ENCODE peak calls at places on chromosome 3, in four cellular contexts. One of them, this sample, is unnamed.

GRCh38 chr3:65422154-65422553 is 616.6 kb downstream of the MAGI1 start:
- DNase-seq in naive thymus-derived CD4-positive, alpha-beta T cell: no peak
- DNase-seq in CD8-positive, alpha-beta T cell: no peak
- DNase-seq in CD4-positive, CD25-positive, alpha-beta regulatory T cell: no peak
- DNase-seq in this sample: no peak

GRCh38 chr3:89586676-89587075 is 479.3 kb downstream of the EPHA3 start:
- DNase-seq in naive thymus-derived CD4-positive, alpha-beta T cell: no peak
- DNase-seq in CD8-positive, alpha-beta T cell: no peak
- DNase-seq in CD4-positive, CD25-positive, alpha-beta regulatory T cell: no peak
- DNase-seq in this sample: no peak

GRCh38 chr3:17412950-17413530 is 329.4 kb downstream of the TBC1D5 start:
- DNase-seq in naive thymus-derived CD4-positive, alpha-beta T cell: no peak
- DNase-seq in CD8-positive, alpha-beta T cell: peak; percentile 9
- DNase-seq in CD4-positive, CD25-positive, alpha-beta regulatory T cell: peak; percentile 78
- DNase-seq in this sample: no peak

GRCh38 chr3:61331937-61332590 is 80.8 kb upstream of the FHIT start:
- DNase-seq in naive thymus-derived CD4-positive, alpha-beta T cell: no peak
- DNase-seq in CD8-positive, alpha-beta T cell: no peak
- DNase-seq in CD4-positive, CD25-positive, alpha-beta regulatory T cell: no peak
- DNase-seq in this sample: no peak

GRCh38 chr3:168865022-168865551 is 769.4 kb upstream of the GOLIM4 start:
- DNase-seq in naive thymus-derived CD4-positive, alpha-beta T cell: no peak
- DNase-seq in CD8-positive, alpha-beta T cell: no peak
- DNase-seq in CD4-positive, CD25-positive, alpha-beta regulatory T cell: peak; percentile 10
- DNase-seq in this sample: no peak

GRCh38 chr3:194163697-194164096 is 27.7 kb downstream of the HES1 start:
- DNase-seq in naive thymus-derived CD4-positive, alpha-beta T cell: no peak
- DNase-seq in CD8-positive, alpha-beta T cell: no peak
- DNase-seq in CD4-positive, CD25-positive, alpha-beta regulatory T cell: no peak
- DNase-seq in this sample: no peak

GRCh38 chr3:62480056-62480455 is 106.7 kb upstream of the FEZF2 start:
- DNase-seq in naive thymus-derived CD4-positive, alpha-beta T cell: no peak
- DNase-seq in CD8-positive, alpha-beta T cell: no peak
- DNase-seq in CD4-positive, CD25-positive, alpha-beta regulatory T cell: no peak
- DNase-seq in this sample: no peak

GRCh38 chr3:190528721-190529120 is 14.8 kb downstream of the IL1RAP start:
- DNase-seq in naive thymus-derived CD4-positive, alpha-beta T cell: no peak
- DNase-seq in CD8-positive, alpha-beta T cell: no peak
- DNase-seq in CD4-positive, CD25-positive, alpha-beta regulatory T cell: no peak
- DNase-seq in this sample: no peak

GRCh38 chr3:149655826-149656599 is 1.8 kb downstream of the WWTR1 start:
- DNase-seq in naive thymus-derived CD4-positive, alpha-beta T cell: no peak
- DNase-seq in CD8-positive, alpha-beta T cell: no peak
- DNase-seq in CD4-positive, CD25-positive, alpha-beta regulatory T cell: no peak
- DNase-seq in this sample: no peak

GRCh38 chr3:177443469-177443868 is 246.2 kb upstream of the TBL1XR1 start:
- DNase-seq in naive thymus-derived CD4-positive, alpha-beta T cell: no peak
- DNase-seq in CD8-positive, alpha-beta T cell: no peak
- DNase-seq in CD4-positive, CD25-positive, alpha-beta regulatory T cell: no peak
- DNase-seq in this sample: no peak

GRCh38 chr3:58532794-58533220 is 4.2 kb downstream of the ACOX2 start:
- DNase-seq in naive thymus-derived CD4-positive, alpha-beta T cell: peak; percentile 80
- DNase-seq in CD8-positive, alpha-beta T cell: peak; percentile 75
- DNase-seq in CD4-positive, CD25-positive, alpha-beta regulatory T cell: peak; percentile 83
- DNase-seq in this sample: no peak

GRCh38 chr3:94525039-94525438 is 462.2 kb downstream of the NSUN3 start:
- DNase-seq in naive thymus-derived CD4-positive, alpha-beta T cell: no peak
- DNase-seq in CD8-positive, alpha-beta T cell: no peak
- DNase-seq in CD4-positive, CD25-positive, alpha-beta regulatory T cell: no peak
- DNase-seq in this sample: no peak

GRCh38 chr3:104952587-104952986 is 414.1 kb upstream of the ALCAM start:
- DNase-seq in naive thymus-derived CD4-positive, alpha-beta T cell: no peak
- DNase-seq in CD8-positive, alpha-beta T cell: no peak
- DNase-seq in CD4-positive, CD25-positive, alpha-beta regulatory T cell: no peak
- DNase-seq in this sample: no peak

GRCh38 chr3:69102384-69102783 is 17.6 kb downstream of the ARL6IP5 start:
- DNase-seq in naive thymus-derived CD4-positive, alpha-beta T cell: no peak
- DNase-seq in CD8-positive, alpha-beta T cell: no peak
- DNase-seq in CD4-positive, CD25-positive, alpha-beta regulatory T cell: no peak
- DNase-seq in this sample: no peak

GRCh38 chr3:39181408-39182335 is 10.7 kb downstream of the XIRP1 start:
- DNase-seq in naive thymus-derived CD4-positive, alpha-beta T cell: no peak
- DNase-seq in CD8-positive, alpha-beta T cell: no peak
- DNase-seq in CD4-positive, CD25-positive, alpha-beta regulatory T cell: no peak
- DNase-seq in this sample: no peak

GRCh38 chr3:127747751-127748521 is 74.4 kb downstream of the MGLL start:
- DNase-seq in naive thymus-derived CD4-positive, alpha-beta T cell: no peak
- DNase-seq in CD8-positive, alpha-beta T cell: no peak
- DNase-seq in CD4-positive, CD25-positive, alpha-beta regulatory T cell: no peak
- DNase-seq in this sample: no peak

GRCh38 chr3:135051409-135051946 is 256.4 kb downstream of the EPHB1 start:
- DNase-seq in naive thymus-derived CD4-positive, alpha-beta T cell: no peak
- DNase-seq in CD8-positive, alpha-beta T cell: no peak
- DNase-seq in CD4-positive, CD25-positive, alpha-beta regulatory T cell: no peak
- DNase-seq in this sample: no peak

GRCh38 chr3:23620616-23621015 is 185.1 kb upstream of the UBE2E1 start:
- DNase-seq in naive thymus-derived CD4-positive, alpha-beta T cell: no peak
- DNase-seq in CD8-positive, alpha-beta T cell: no peak
- DNase-seq in CD4-positive, CD25-positive, alpha-beta regulatory T cell: no peak
- DNase-seq in this sample: no peak

GRCh38 chr3:4289044-4289443 is 14.1 kb upstream of the SETMAR start:
- DNase-seq in naive thymus-derived CD4-positive, alpha-beta T cell: no peak
- DNase-seq in CD8-positive, alpha-beta T cell: no peak
- DNase-seq in CD4-positive, CD25-positive, alpha-beta regulatory T cell: no peak
- DNase-seq in this sample: no peak

GRCh38 chr3:28624079-28624478 is 275.5 kb upstream of the AZI2 start:
- DNase-seq in naive thymus-derived CD4-positive, alpha-beta T cell: no peak
- DNase-seq in CD8-positive, alpha-beta T cell: no peak
- DNase-seq in CD4-positive, CD25-positive, alpha-beta regulatory T cell: no peak
- DNase-seq in this sample: no peak

GRCh38 chr3:114144909-114145688 is 33.8 kb downstream of the DRD3 start:
- DNase-seq in naive thymus-derived CD4-positive, alpha-beta T cell: no peak
- DNase-seq in CD8-positive, alpha-beta T cell: no peak
- DNase-seq in CD4-positive, CD25-positive, alpha-beta regulatory T cell: peak; percentile 23
- DNase-seq in this sample: no peak

GRCh38 chr3:174202146-174202545 is 657.0 kb upstream of the NAALADL2 start:
- DNase-seq in naive thymus-derived CD4-positive, alpha-beta T cell: no peak
- DNase-seq in CD8-positive, alpha-beta T cell: no peak
- DNase-seq in CD4-positive, CD25-positive, alpha-beta regulatory T cell: no peak
- DNase-seq in this sample: no peak

GRCh38 chr3:46006646-46007045 is 11.0 kb upstream of the FYCO1 start:
- DNase-seq in naive thymus-derived CD4-positive, alpha-beta T cell: no peak
- DNase-seq in CD8-positive, alpha-beta T cell: no peak
- DNase-seq in CD4-positive, CD25-positive, alpha-beta regulatory T cell: no peak
- DNase-seq in this sample: no peak

GRCh38 chr3:178059836-178060235 is 476.4 kb upstream of the KCNMB2 start:
- DNase-seq in naive thymus-derived CD4-positive, alpha-beta T cell: no peak
- DNase-seq in CD8-positive, alpha-beta T cell: no peak
- DNase-seq in CD4-positive, CD25-positive, alpha-beta regulatory T cell: no peak
- DNase-seq in this sample: no peak

GRCh38 chr3:53938645-53939044 is 47.0 kb upstream of the SELENOK start:
- DNase-seq in naive thymus-derived CD4-positive, alpha-beta T cell: no peak
- DNase-seq in CD8-positive, alpha-beta T cell: peak; percentile 20
- DNase-seq in CD4-positive, CD25-positive, alpha-beta regulatory T cell: peak; percentile 42
- DNase-seq in this sample: no peak

GRCh38 chr3:163071684-163072083 is 1575.1 kb downstream of the OTOL1 start:
- DNase-seq in naive thymus-derived CD4-positive, alpha-beta T cell: no peak
- DNase-seq in CD8-positive, alpha-beta T cell: no peak
- DNase-seq in CD4-positive, CD25-positive, alpha-beta regulatory T cell: no peak
- DNase-seq in this sample: no peak

GRCh38 chr3:127970966-127971592 is 56.0 kb downstream of the KBTBD12 start:
- DNase-seq in naive thymus-derived CD4-positive, alpha-beta T cell: no peak
- DNase-seq in CD8-positive, alpha-beta T cell: no peak
- DNase-seq in CD4-positive, CD25-positive, alpha-beta regulatory T cell: peak; percentile 43
- DNase-seq in this sample: no peak

GRCh38 chr3:46690798-46691197 is 2.7 kb downstream of the ALS2CL start:
- DNase-seq in naive thymus-derived CD4-positive, alpha-beta T cell: no peak
- DNase-seq in CD8-positive, alpha-beta T cell: no peak
- DNase-seq in CD4-positive, CD25-positive, alpha-beta regulatory T cell: peak; percentile 40
- DNase-seq in this sample: no peak

GRCh38 chr3:61804782-61805181 is 243.4 kb downstream of the PTPRG start:
- DNase-seq in naive thymus-derived CD4-positive, alpha-beta T cell: no peak
- DNase-seq in CD8-positive, alpha-beta T cell: no peak
- DNase-seq in CD4-positive, CD25-positive, alpha-beta regulatory T cell: no peak
- DNase-seq in this sample: no peak

GRCh38 chr3:108959017-108959416 is 5.3 kb upstream of the GUCA1C start:
- DNase-seq in naive thymus-derived CD4-positive, alpha-beta T cell: no peak
- DNase-seq in CD8-positive, alpha-beta T cell: no peak
- DNase-seq in CD4-positive, CD25-positive, alpha-beta regulatory T cell: no peak
- DNase-seq in this sample: no peak

GRCh38 chr3:108437439-108437838 is 73.0 kb downstream of the MYH15 start:
- DNase-seq in naive thymus-derived CD4-positive, alpha-beta T cell: no peak
- DNase-seq in CD8-positive, alpha-beta T cell: no peak
- DNase-seq in CD4-positive, CD25-positive, alpha-beta regulatory T cell: no peak
- DNase-seq in this sample: no peak

GRCh38 chr3:194801378-194802124 is 115.9 kb downstream of the FAM43A start:
- DNase-seq in naive thymus-derived CD4-positive, alpha-beta T cell: no peak
- DNase-seq in CD8-positive, alpha-beta T cell: no peak
- DNase-seq in CD4-positive, CD25-positive, alpha-beta regulatory T cell: no peak
- DNase-seq in this sample: no peak

GRCh38 chr3:13653631-13654279 is 104.8 kb downstream of the FBLN2 start:
- DNase-seq in naive thymus-derived CD4-positive, alpha-beta T cell: no peak
- DNase-seq in CD8-positive, alpha-beta T cell: no peak
- DNase-seq in CD4-positive, CD25-positive, alpha-beta regulatory T cell: no peak
- DNase-seq in this sample: no peak

GRCh38 chr3:148233403-148233802 is 464.3 kb upstream of the AGTR1 start:
- DNase-seq in naive thymus-derived CD4-positive, alpha-beta T cell: no peak
- DNase-seq in CD8-positive, alpha-beta T cell: no peak
- DNase-seq in CD4-positive, CD25-positive, alpha-beta regulatory T cell: no peak
- DNase-seq in this sample: no peak

GRCh38 chr3:55203006-55203405 is 275.1 kb upstream of the LRTM1 start:
- DNase-seq in naive thymus-derived CD4-positive, alpha-beta T cell: no peak
- DNase-seq in CD8-positive, alpha-beta T cell: no peak
- DNase-seq in CD4-positive, CD25-positive, alpha-beta regulatory T cell: no peak
- DNase-seq in this sample: no peak

GRCh38 chr3:111737712-111738097 is 121.4 kb upstream of the PHLDB2 start:
- DNase-seq in naive thymus-derived CD4-positive, alpha-beta T cell: no peak
- DNase-seq in CD8-positive, alpha-beta T cell: no peak
- DNase-seq in CD4-positive, CD25-positive, alpha-beta regulatory T cell: no peak
- DNase-seq in this sample: no peak

DNA sequence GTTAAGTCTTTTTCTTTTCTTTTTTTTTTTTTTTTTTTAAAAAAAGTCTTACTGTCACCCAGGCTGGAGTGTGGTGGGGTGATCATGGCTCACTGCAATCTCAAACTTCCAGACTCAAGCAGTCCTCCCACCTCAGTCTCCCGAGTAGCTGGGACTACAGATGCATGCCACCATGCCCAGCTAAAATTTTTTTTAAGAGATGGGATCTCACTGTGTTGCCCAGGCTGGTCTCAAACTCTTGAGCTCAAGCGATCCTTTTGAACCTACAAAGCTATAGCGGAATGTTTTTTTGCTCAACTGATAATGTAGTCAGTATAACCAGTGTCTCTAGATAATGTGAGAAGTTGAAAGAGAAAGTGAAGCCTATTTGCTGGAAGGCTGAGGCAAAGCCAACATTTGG is 3.9 kb upstream of the IGF2BP2 start:
- DNase-seq in naive thymus-derived CD4-positive, alpha-beta T cell: no peak
- DNase-seq in CD8-positive, alpha-beta T cell: no peak
- DNase-seq in CD4-positive, CD25-positive, alpha-beta regulatory T cell: no peak
- DNase-seq in this sample: no peak
- H3K27ac ChIP-seq in naive thymus-derived CD4-positive, alpha-beta T cell: no peak overlapping the region
- H3K27ac ChIP-seq in CD8-positive, alpha-beta T cell: no peak overlapping the region
- H3K27ac ChIP-seq in CD4-positive, CD25-positive, alpha-beta regulatory T cell: no peak overlapping the region
- H3K27ac ChIP-seq in this sample: no peak overlapping the region

GRCh38 chr3:71031151-71031550 is 552.4 kb downstream of the FOXP1 start:
- DNase-seq in naive thymus-derived CD4-positive, alpha-beta T cell: no peak
- DNase-seq in CD8-positive, alpha-beta T cell: no peak
- DNase-seq in CD4-positive, CD25-positive, alpha-beta regulatory T cell: no peak
- DNase-seq in this sample: no peak
- H3K27ac ChIP-seq in naive thymus-derived CD4-positive, alpha-beta T cell: peak overlapping the region; percentile 51
- H3K27ac ChIP-seq in CD8-positive, alpha-beta T cell: no peak overlapping the region
- H3K27ac ChIP-seq in CD4-positive, CD25-positive, alpha-beta regulatory T cell: peak overlapping the region; percentile 61
- H3K27ac ChIP-seq in this sample: no peak overlapping the region

DNA sequence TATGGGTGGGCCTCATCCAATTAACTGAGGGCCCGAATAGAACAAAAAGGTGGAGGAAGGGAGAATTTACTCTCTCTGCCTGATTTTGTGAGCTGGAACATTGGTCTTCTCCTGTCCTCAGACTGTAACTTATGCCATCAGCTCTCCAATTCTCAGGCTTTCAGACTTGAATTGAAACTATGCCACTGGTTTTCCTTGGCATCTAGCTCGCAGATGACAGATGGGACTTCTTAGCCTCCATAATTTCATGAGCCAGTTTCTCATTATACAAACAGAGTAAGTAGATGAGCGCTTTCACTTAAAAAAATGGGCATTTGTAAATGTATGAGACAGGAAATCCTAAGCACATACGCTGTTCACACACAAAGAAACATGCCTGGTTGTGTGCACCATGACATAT is 8.7 kb upstream of the PTX3 start:
- DNase-seq in naive thymus-derived CD4-positive, alpha-beta T cell: no peak
- DNase-seq in CD8-positive, alpha-beta T cell: no peak
- DNase-seq in CD4-positive, CD25-positive, alpha-beta regulatory T cell: no peak
- DNase-seq in this sample: no peak
- H3K27ac ChIP-seq in naive thymus-derived CD4-positive, alpha-beta T cell: no peak overlapping the region
- H3K27ac ChIP-seq in CD8-positive, alpha-beta T cell: no peak overlapping the region
- H3K27ac ChIP-seq in CD4-positive, CD25-positive, alpha-beta regulatory T cell: no peak overlapping the region
- H3K27ac ChIP-seq in this sample: no peak overlapping the region

GRCh38 chr3:66487475-66487874 is 13.3 kb downstream of the LRIG1 start:
- DNase-seq in naive thymus-derived CD4-positive, alpha-beta T cell: no peak
- DNase-seq in CD8-positive, alpha-beta T cell: no peak
- DNase-seq in CD4-positive, CD25-positive, alpha-beta regulatory T cell: no peak
- DNase-seq in this sample: no peak

GRCh38 chr3:66489577-66489976 is 11.2 kb downstream of the LRIG1 start:
- DNase-seq in naive thymus-derived CD4-positive, alpha-beta T cell: no peak
- DNase-seq in CD8-positive, alpha-beta T cell: no peak
- DNase-seq in CD4-positive, CD25-positive, alpha-beta regulatory T cell: no peak
- DNase-seq in this sample: no peak

GRCh38 chr3:66490214-66490613 is 10.6 kb downstream of the LRIG1 start:
- DNase-seq in naive thymus-derived CD4-positive, alpha-beta T cell: no peak
- DNase-seq in CD8-positive, alpha-beta T cell: no peak
- DNase-seq in CD4-positive, CD25-positive, alpha-beta regulatory T cell: peak; percentile 87
- DNase-seq in this sample: no peak

GRCh38 chr3:66488492-66488891 is 12.3 kb downstream of the LRIG1 start:
- DNase-seq in naive thymus-derived CD4-positive, alpha-beta T cell: no peak
- DNase-seq in CD8-positive, alpha-beta T cell: no peak
- DNase-seq in CD4-positive, CD25-positive, alpha-beta regulatory T cell: peak; percentile 47
- DNase-seq in this sample: no peak

DNA sequence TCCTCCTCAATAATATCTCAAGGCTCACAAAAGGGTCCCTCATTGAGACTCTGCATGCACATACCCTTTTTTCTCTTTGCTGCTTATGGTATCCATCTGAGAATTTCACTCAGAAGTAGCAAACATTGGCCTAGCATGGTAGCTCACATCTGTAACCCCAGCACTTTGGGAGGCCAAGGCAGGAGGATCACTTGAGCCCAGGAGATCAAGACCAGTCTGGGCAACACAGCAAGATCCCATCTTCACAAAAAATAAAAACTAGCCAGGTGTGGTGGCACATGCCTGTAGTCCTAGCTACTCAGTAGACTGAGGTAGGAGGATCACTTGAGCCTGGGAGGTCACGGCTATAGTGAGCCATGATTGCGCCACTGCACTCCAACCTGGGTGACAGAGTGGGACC is 11.7 kb downstream of the LRIG1 start:
- DNase-seq in naive thymus-derived CD4-positive, alpha-beta T cell: no peak
- DNase-seq in CD8-positive, alpha-beta T cell: no peak
- DNase-seq in CD4-positive, CD25-positive, alpha-beta regulatory T cell: no peak
- DNase-seq in this sample: no peak
- H3K27ac ChIP-seq in naive thymus-derived CD4-positive, alpha-beta T cell: peak overlapping the region; percentile 38
- H3K27ac ChIP-seq in CD8-positive, alpha-beta T cell: no peak overlapping the region
- H3K27ac ChIP-seq in CD4-positive, CD25-positive, alpha-beta regulatory T cell: peak overlapping the region; percentile 70
- H3K27ac ChIP-seq in this sample: no peak overlapping the region

GRCh38 chr3:196670335-196670734 is 30.8 kb downstream of the NRROS start:
- DNase-seq in naive thymus-derived CD4-positive, alpha-beta T cell: no peak
- DNase-seq in CD8-positive, alpha-beta T cell: no peak
- DNase-seq in CD4-positive, CD25-positive, alpha-beta regulatory T cell: peak; percentile 26
- DNase-seq in this sample: no peak
- H3K27ac ChIP-seq in naive thymus-derived CD4-positive, alpha-beta T cell: peak overlapping the region; percentile 34
- H3K27ac ChIP-seq in CD8-positive, alpha-beta T cell: no peak overlapping the region
- H3K27ac ChIP-seq in CD4-positive, CD25-positive, alpha-beta regulatory T cell: no peak overlapping the region
- H3K27ac ChIP-seq in this sample: no peak overlapping the region